ENCODE peak calls at places on chromosomes 11 and 22, in nine cellular contexts. X is NCI-H2081, L is SW480, Q is AG04450, P is IMR-90, Z is GM12865, W is cardiac muscle cell, Y is GDM1, S is mesothelial cell of epicardium. J is an unnamed sample.

GRCh38 chr11:13831707-13832106 is 130.8 kb upstream of the SPON1 start:
- DNase-seq in Y (no peak), L (no peak), Z (no peak), X (peak; percentile 37), S (no peak), Q (no peak), W (no peak), P (no peak), J (no peak)

GRCh38 chr11:114226283-114226859 is 69.8 kb upstream of the NNMT start:
- DNase-seq in X (no peak), L (no peak), Y (peak; percentile 6), Q (no peak), Z (no peak), S (no peak), P (no peak), W (no peak), J (no peak)

GRCh38 chr22:30073743-30074142 is 6.5 kb upstream of the HORMAD2 start:
- DNase-seq in W (no peak), Q (no peak), Z (no peak), X (no peak), S (no peak), L (no peak), Y (no peak), P (peak; percentile 46), J (no peak)

GRCh38 chr11:32052218-32052617 is 38.7 kb upstream of the RCN1 start:
- DNase-seq in Z (peak; percentile 64), W (peak; percentile 73), S (peak; percentile 70), P (peak; percentile 58), X (peak; percentile 49), L (peak; percentile 34), Y (peak; percentile 29), Q (peak; percentile 15), J (peak; percentile 45)

GRCh38 chr22:47035443-47035881 is 273.0 kb downstream of the TBC1D22A start:
- DNase-seq in P (no peak), S (no peak), Z (no peak), W (no peak), Q (no peak), L (no peak), Y (no peak), X (no peak), J (no peak)

GRCh38 chr11:36594316-36594989 is at the start of gene IFTAP:
- DNase-seq in Q (peak; percentile 72), S (peak; percentile 66), W (peak; percentile 91), X (peak; percentile 79), P (peak; percentile 92), Z (no peak), L (peak; percentile 96), Y (no peak), J (peak; percentile 86)

GRCh38 chr22:47484960-47485571 is 722.6 kb downstream of the TBC1D22A start:
- DNase-seq in L (no peak), Y (no peak), W (no peak), Q (no peak), S (no peak), Z (no peak), X (no peak), P (no peak), J (no peak)

GRCh38 chr22:20238567-20239062 is 29.5 kb downstream of the RTN4R start:
- DNase-seq in P (no peak), W (peak; percentile 67), Y (peak; percentile 57), S (no peak), Q (no peak), Z (peak; percentile 58), L (peak; percentile 35), X (peak; percentile 18), J (no peak)

GRCh38 chr11:113114452-113115027 is 153.3 kb downstream of the NCAM1 start:
- DNase-seq in Z (peak; percentile 21), Y (peak; percentile 5), P (peak; percentile 8), S (peak; percentile 61), L (peak; percentile 47), W (peak; percentile 76), X (peak; percentile 67), Q (no peak), J (no peak)

GRCh38 chr11:8043756-8044155 is 37.3 kb upstream of the TUB start:
- DNase-seq in Q (no peak), Y (no peak), L (no peak), P (no peak), X (no peak), W (no peak), Z (no peak), S (no peak), J (no peak)

GRCh38 chr11:117851091-117851490 is 25.4 kb downstream of the FXYD6 start:
- DNase-seq in W (no peak), S (peak; percentile 20), L (no peak), Y (no peak), X (no peak), Q (no peak), Z (peak; percentile 25), P (peak; percentile 4), J (no peak)

GRCh38 chr11:120142072-120142423 is 4.1 kb upstream of the TRIM29 start:
- DNase-seq in S (peak; percentile 27), Q (no peak), P (no peak), Y (no peak), W (no peak), Z (no peak), L (peak; percentile 22), X (no peak), J (no peak)

GRCh38 chr11:41497974-41498373 is 38.5 kb upstream of the LRRC4C start:
- DNase-seq in P (no peak), L (no peak), Y (no peak), X (no peak), S (no peak), W (no peak), Z (no peak), Q (no peak), J (no peak)

J was measured in lower leg skin.